ENCODE peak calls at places on chromosome 6, in ten cellular contexts. D, R, X, K, F, A, G, C, P and T are unnamed samples.

GRCh38 chr6:74070091-74070490 is 374.1 kb downstream of the CD109 start:
- DNase-seq in D (no peak), R (no peak), X (peak), K (no peak), F (no peak), A (no peak), G (peak), C (no peak), P (no peak), T (peak)

GRCh38 chr6:142902636-142903053 is 42.3 kb downstream of the HIVEP2 start:
- DNase-seq in D (no peak), R (peak), X (peak), K (peak), F (peak), A (peak), G (peak), C (no peak), P (peak), T (peak)

GRCh38 chr6:137543114-137543513 is 48.9 kb upstream of the OLIG3 start:
- DNase-seq in D (no peak), R (no peak), X (no peak), K (no peak), F (no peak), A (no peak), G (no peak), C (no peak), P (no peak), T (no peak)

GRCh38 chr6:123547216-123547978 is 89.4 kb downstream of the TRDN start:
- DNase-seq in D (no peak), R (no peak), X (no peak), K (no peak), F (no peak), A (no peak), G (no peak), C (no peak), P (no peak), T (no peak)

GRCh38 chr6:33633462-33634158 is 12.5 kb downstream of the ITPR3 start:
- DNase-seq in D (no peak), R (peak), X (peak), K (peak), F (peak), A (no peak), G (no peak), C (peak), P (peak), T (peak)

GRCh38 chr6:120947111-120947510 is 387.2 kb downstream of the TBC1D32 start:
- DNase-seq in D (no peak), R (no peak), X (no peak), K (no peak), F (no peak), A (no peak), G (no peak), C (no peak), P (no peak), T (no peak)

GRCh38 chr6:5749666-5750215 is 257.0 kb downstream of the NRN1 start:
- DNase-seq in D (no peak), R (no peak), X (no peak), K (no peak), F (no peak), A (no peak), G (no peak), C (no peak), P (peak), T (no peak)

GRCh38 chr6:5695260-5696245 is 311.2 kb downstream of the NRN1 start:
- DNase-seq in D (no peak), R (no peak), X (peak), K (no peak), F (no peak), A (no peak), G (peak), C (no peak), P (no peak), T (peak)

GRCh38 chr6:15547379-15547778 is 115.4 kb downstream of the DTNBP1 start:
- DNase-seq in D (no peak), R (no peak), X (no peak), K (no peak), F (no peak), A (no peak), G (no peak), C (no peak), P (no peak), T (no peak)

GRCh38 chr6:85450578-85450884 is 648 bp downstream of the NT5E start:
- DNase-seq in D (no peak), R (no peak), X (no peak), K (no peak), F (no peak), A (no peak), G (no peak), C (peak), P (no peak), T (no peak)

GRCh38 chr6:14625173-14625895 is 507.8 kb downstream of the CD83 start:
- DNase-seq in D (no peak), R (no peak), X (no peak), K (no peak), F (no peak), A (no peak), G (no peak), C (no peak), P (no peak), T (no peak)

GRCh38 chr6:90983462-90983861 is 396.6 kb upstream of the MAP3K7 start:
- DNase-seq in D (no peak), R (no peak), X (no peak), K (no peak), F (no peak), A (no peak), G (no peak), C (no peak), P (no peak), T (no peak)

GRCh38 chr6:137415127-137415833 is 78.9 kb downstream of the OLIG3 start:
- DNase-seq in D (peak), R (peak), X (peak), K (peak), F (peak), A (peak), G (peak), C (peak), P (peak), T (peak)

GRCh38 chr6:88535296-88535695 is 369.1 kb upstream of the CNR1 start:
- DNase-seq in D (no peak), R (no peak), X (no peak), K (no peak), F (no peak), A (no peak), G (no peak), C (no peak), P (no peak), T (no peak)

GRCh38 chr6:101391772-101392560 is 1.5 kb upstream of the GRIK2 start:
- DNase-seq in D (no peak), R (peak), X (peak), K (no peak), F (no peak), A (no peak), G (no peak), C (no peak), P (no peak), T (peak)

GRCh38 chr6:79416931-79417330 is 120.3 kb downstream of the LCA5 start:
- DNase-seq in D (no peak), R (no peak), X (no peak), K (no peak), F (no peak), A (no peak), G (no peak), C (no peak), P (no peak), T (no peak)

GRCh38 chr6:81561731-81562130 is 190.8 kb downstream of the TENT5A start:
- DNase-seq in D (no peak), R (no peak), X (no peak), K (no peak), F (no peak), A (no peak), G (no peak), C (no peak), P (no peak), T (peak)

GRCh38 chr6:143299253-143300166 is 151.0 kb downstream of the ADAT2 start:
- DNase-seq in D (no peak), R (no peak), X (no peak), K (no peak), F (no peak), A (no peak), G (no peak), C (peak), P (no peak), T (no peak)

GRCh38 chr6:79077680-79078056 is 386 bp downstream of the PHIP start:
- DNase-seq in D (no peak), R (peak), X (no peak), K (no peak), F (no peak), A (no peak), G (no peak), C (peak), P (peak), T (no peak)

GRCh38 chr6:49570474-49571079 is 20.1 kb downstream of the C6orf141 start:
- DNase-seq in D (no peak), R (no peak), X (peak), K (no peak), F (no peak), A (no peak), G (no peak), C (no peak), P (no peak), T (peak)

GRCh38 chr6:154705471-154706113 is 27.6 kb upstream of the SCAF8 start:
- DNase-seq in D (no peak), R (no peak), X (peak), K (no peak), F (no peak), A (peak), G (no peak), C (no peak), P (no peak), T (no peak)

GRCh38 chr6:166540631-166541331 is 45.7 kb downstream of the RAMACL start:
- DNase-seq in D (no peak), R (no peak), X (peak), K (peak), F (peak), A (no peak), G (no peak), C (peak), P (peak), T (no peak)

GRCh38 chr6:49849121-49849907 is 17.0 kb downstream of the CRISP1 start:
- DNase-seq in D (no peak), R (no peak), X (peak), K (no peak), F (no peak), A (peak), G (peak), C (peak), P (no peak), T (peak)

GRCh38 chr6:68958327-68958726 is 323.2 kb downstream of the ADGRB3 start:
- DNase-seq in D (no peak), R (no peak), X (peak), K (no peak), F (no peak), A (no peak), G (no peak), C (no peak), P (no peak), T (no peak)

GRCh38 chr6:165010556-165011535 is 298.6 kb downstream of the C6orf118 start:
- DNase-seq in D (no peak), R (no peak), X (no peak), K (no peak), F (no peak), A (no peak), G (no peak), C (no peak), P (no peak), T (no peak)

GRCh38 chr6:21166754-21167153 is 426.8 kb upstream of the SOX4 start:
- DNase-seq in D (no peak), R (no peak), X (no peak), K (no peak), F (no peak), A (no peak), G (no peak), C (no peak), P (no peak), T (no peak)

GRCh38 chr6:2758980-2759379 is 6.2 kb upstream of the WRNIP1 start:
- DNase-seq in D (no peak), R (no peak), X (no peak), K (no peak), F (no peak), A (no peak), G (no peak), C (no peak), P (no peak), T (no peak)

GRCh38 chr6:3264356-3264755 is 5.6 kb downstream of the PSMG4 start:
- DNase-seq in D (no peak), R (no peak), X (no peak), K (no peak), F (no peak), A (no peak), G (no peak), C (no peak), P (no peak), T (no peak)

GRCh38 chr6:19342616-19343015 is 494.6 kb upstream of the ID4 start:
- DNase-seq in D (no peak), R (no peak), X (peak), K (no peak), F (no peak), A (no peak), G (no peak), C (no peak), P (no peak), T (no peak)

DNA sequence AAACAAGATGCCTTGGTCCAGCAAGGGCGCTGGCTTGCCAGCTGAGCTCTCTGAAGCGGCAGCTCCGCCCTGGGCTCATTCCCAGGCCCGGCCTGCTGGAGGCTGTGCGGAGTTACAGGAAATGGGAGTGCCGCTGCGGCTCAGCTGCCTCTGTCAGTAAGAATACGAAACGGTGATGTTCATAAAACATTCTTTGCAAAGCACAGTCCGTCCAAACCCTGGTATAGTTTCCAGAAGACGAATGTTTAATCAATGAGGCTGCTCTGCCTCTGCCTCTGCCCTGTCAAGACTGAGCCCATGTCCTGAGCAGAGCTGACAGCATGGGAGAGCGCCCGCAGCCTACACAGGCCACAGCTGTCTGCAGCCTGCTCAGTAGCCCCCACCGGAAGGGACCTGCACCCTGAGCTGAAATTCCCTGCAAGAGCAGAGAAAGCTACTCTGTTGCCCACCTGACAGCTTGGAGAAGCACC is 153.3 kb upstream of the SNX9 start:
- DNase-seq in D (no peak), R (peak), X (peak), K (no peak), F (peak), A (no peak), G (peak), C (no peak), P (peak), T (peak)
- TF ChIP-seq CTCF in D (peak), R (no peak), X (peak), K (no peak), F (peak), A (no peak), G (peak), C (no peak), P (no peak), T (peak)

GRCh38 chr6:36376742-36377141 is 10.7 kb downstream of the ETV7 start:
- DNase-seq in D (no peak), R (no peak), X (no peak), K (no peak), F (no peak), A (no peak), G (no peak), C (no peak), P (no peak), T (no peak)

GRCh38 chr6:36374194-36374593 is 13.3 kb downstream of the ETV7 start:
- DNase-seq in D (no peak), R (no peak), X (no peak), K (no peak), F (no peak), A (no peak), G (no peak), C (no peak), P (no peak), T (no peak)

GRCh38 chr6:36376183-36376582 is 11.3 kb downstream of the ETV7 start:
- DNase-seq in D (no peak), R (no peak), X (no peak), K (no peak), F (no peak), A (no peak), G (no peak), C (no peak), P (no peak), T (no peak)

GRCh38 chr6:36374956-36375355 is 12.5 kb downstream of the ETV7 start:
- DNase-seq in D (no peak), R (no peak), X (no peak), K (no peak), F (no peak), A (no peak), G (no peak), C (no peak), P (no peak), T (no peak)

DNA sequence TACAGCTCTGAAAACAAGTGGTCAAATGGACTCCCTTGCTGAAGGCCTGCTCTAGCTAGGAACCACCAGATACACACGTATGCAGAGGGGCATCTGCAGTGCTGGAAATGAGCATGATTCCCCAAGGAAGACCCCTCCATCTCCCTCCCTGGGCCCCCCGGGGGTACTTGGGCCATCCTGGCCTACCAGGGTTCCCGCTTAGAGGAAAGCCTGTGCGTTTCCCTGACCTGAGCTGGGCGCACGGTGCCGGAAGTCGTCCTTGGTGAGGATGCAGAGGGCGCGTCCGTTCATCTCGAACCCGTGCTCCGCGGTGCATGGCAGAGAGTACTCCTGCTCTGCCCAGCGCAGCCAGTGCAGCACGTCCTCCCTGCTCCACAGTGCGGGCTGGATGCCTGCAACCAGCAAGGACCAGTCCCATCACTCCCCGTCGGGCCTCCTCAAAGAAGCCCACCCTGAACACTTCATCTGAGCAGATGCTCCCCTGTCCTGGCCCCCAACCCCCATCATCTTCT is 11.8 kb downstream of the ETV7 start:
- DNase-seq in D (no peak), R (no peak), X (no peak), K (no peak), F (no peak), A (no peak), G (no peak), C (no peak), P (no peak), T (no peak)
- TF ChIP-seq CTCF in D (no peak), R (no peak), X (no peak), K (no peak), F (no peak), A (no peak), G (no peak), C (no peak), P (no peak), T (no peak)

DNA sequence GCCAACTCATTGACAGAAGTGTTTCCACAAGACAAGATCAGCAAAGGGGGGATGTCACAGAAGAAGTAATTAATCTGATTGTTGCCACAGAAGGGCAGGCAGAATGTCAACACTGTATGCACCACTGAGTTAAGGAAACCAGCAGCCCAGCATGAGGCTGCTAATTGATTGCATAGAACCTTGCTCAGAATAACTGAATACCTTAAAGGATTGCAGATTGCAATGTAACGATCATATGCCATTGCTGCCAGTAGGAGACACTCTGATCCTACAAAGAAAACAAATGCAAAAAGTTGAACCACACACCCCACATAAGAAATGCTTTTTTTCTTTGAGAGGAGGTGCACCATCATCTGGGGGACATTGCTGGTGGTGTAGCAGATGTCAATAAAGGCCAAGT is 13.1 kb downstream of the OR5V1 start:
- DNase-seq in D (no peak), R (no peak), X (no peak), K (no peak), F (no peak), A (no peak), G (no peak), C (no peak), P (no peak), T (no peak)
- TF ChIP-seq CTCF in D (no peak), R (no peak), X (no peak), K (no peak), F (no peak), A (peak), G (no peak), C (no peak), P (no peak), T (no peak)

GRCh38 chr6:111482236-111482958 is 621 bp downstream of the REV3L start:
- DNase-seq in D (peak), R (peak), X (no peak), K (peak), F (peak), A (no peak), G (no peak), C (peak), P (peak), T (peak)

GRCh38 chr6:111483736-111484654 is 977 bp upstream of the REV3L start:
- DNase-seq in D (peak), R (peak), X (peak), K (peak), F (peak), A (peak), G (peak), C (peak), P (peak), T (peak)

GRCh38 chr6:111481836-111482235 is 1.2 kb downstream of the REV3L start:
- DNase-seq in D (no peak), R (no peak), X (peak), K (no peak), F (no peak), A (no peak), G (no peak), C (no peak), P (no peak), T (no peak)

GRCh38 chr6:111484655-111484974 is 1.6 kb upstream of the REV3L start:
- DNase-seq in D (no peak), R (no peak), X (no peak), K (no peak), F (no peak), A (no peak), G (no peak), C (no peak), P (no peak), T (peak)

GRCh38 chr6:111482959-111483735 is at the start of gene REV3L:
- DNase-seq in D (peak), R (peak), X (peak), K (peak), F (peak), A (no peak), G (peak), C (peak), P (peak), T (peak)
- TF ChIP-seq CTCF in D (no peak), R (no peak), X (no peak), K (no peak), F (no peak), A (no peak), G (no peak), C (no peak), P (no peak), T (no peak)

GRCh38 chr6:107140581-107140980 is 25.3 kb upstream of the BEND3 start:
- DNase-seq in D (no peak), R (no peak), X (no peak), K (no peak), F (no peak), A (no peak), G (no peak), C (no peak), P (no peak), T (no peak)

GRCh38 chr6:107144014-107144413 is 28.7 kb upstream of the BEND3 start:
- DNase-seq in D (no peak), R (no peak), X (no peak), K (no peak), F (no peak), A (no peak), G (no peak), C (no peak), P (no peak), T (no peak)
- TF ChIP-seq CTCF in D (no peak), R (no peak), X (no peak), K (no peak), F (no peak), A (no peak), G (no peak), C (no peak), P (no peak), T (no peak)

DNA sequence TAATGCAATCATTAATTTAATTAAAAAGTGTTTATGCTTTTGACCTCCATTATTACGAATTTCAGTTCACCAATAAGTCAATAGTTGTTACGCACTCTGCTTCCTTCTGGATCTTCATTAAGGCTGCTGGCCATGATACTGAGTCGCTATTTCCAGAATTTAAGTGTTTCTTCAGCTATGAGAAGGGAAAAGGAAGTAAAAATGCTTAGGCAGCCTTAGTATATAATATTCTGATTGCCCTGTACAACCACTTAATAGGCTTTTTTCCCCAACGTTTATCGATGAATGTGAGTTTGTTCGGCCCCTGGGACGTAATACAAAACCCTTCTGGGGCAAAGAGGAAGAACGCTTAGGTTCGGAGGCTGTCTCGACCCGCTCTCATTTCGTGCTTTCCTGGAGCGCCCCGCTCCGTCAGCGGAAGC is 644 bp downstream of the OARD1 start:
- DNase-seq in D (no peak), R (peak), X (no peak), K (no peak), F (no peak), A (no peak), G (no peak), C (no peak), P (peak), T (no peak)
- TF ChIP-seq CTCF in D (peak), R (no peak), X (no peak), K (no peak), F (no peak), A (no peak), G (no peak), C (no peak), P (no peak), T (no peak)